ENCODE peak calls at places on chromosomes 11 and 22, in six cellular contexts. H is suprapubic skin, I is mucosa of descending colon, W is cardiac muscle cell, J is GM23338, X is fibroblast of the aortic adventitia. L is an unnamed sample.

GRCh38 chr11:73283316-73284035 is 11.3 kb downstream of the P2RY6 start:
- DNase-seq in H (no peak), I (no peak), W (no peak), J (no peak), X (no peak), L (no peak)

GRCh38 chr22:47822459-47822858 is 1060.0 kb downstream of the TBC1D22A start:
- DNase-seq in H (no peak), I (no peak), W (no peak), J (no peak), X (no peak), L (no peak)

GRCh38 chr22:43734370-43735005 is 77.6 kb downstream of the EFCAB6 start:
- DNase-seq in H (no peak), I (no peak), W (no peak), J (no peak), X (no peak), L (no peak)

GRCh38 chr11:85967457-85967856 is 101.4 kb downstream of the PICALM start:
- DNase-seq in H (no peak), I (no peak), W (no peak), J (no peak), X (no peak), L (no peak)

GRCh38 chr11:131248588-131248987 is 121.8 kb upstream of the NTM start:
- DNase-seq in H (no peak), I (no peak), W (peak), J (no peak), X (no peak), L (peak)

GRCh38 chr11:26286472-26287066 is 45.4 kb upstream of the ANO3 start:
- DNase-seq in H (no peak), I (no peak), W (peak), J (peak), X (peak), L (peak)

GRCh38 chr11:7655253-7656217 is 17.8 kb downstream of the CYB5R2 start:
- DNase-seq in H (no peak), I (no peak), W (no peak), J (no peak), X (no peak), L (no peak)

GRCh38 chr11:30823119-30823518 is 237.0 kb upstream of the MPPED2 start:
- DNase-seq in H (no peak), I (no peak), W (no peak), J (no peak), X (no peak), L (no peak)

GRCh38 chr22:48222742-48223487 is 1460.5 kb downstream of the TBC1D22A start:
- DNase-seq in H (no peak), I (no peak), W (no peak), J (no peak), X (no peak), L (no peak)

GRCh38 chr11:70667767-70668166 is 269.4 kb downstream of the CTTN start:
- DNase-seq in H (no peak), I (no peak), W (no peak), J (no peak), X (no peak), L (no peak)

GRCh38 chr11:133011604-133012003 is 520.7 kb downstream of the OPCML start:
- DNase-seq in H (no peak), I (no peak), W (no peak), J (no peak), X (no peak), L (no peak)

GRCh38 chr11:19891050-19891449 is 178.4 kb downstream of the NAV2 start:
- DNase-seq in H (no peak), I (no peak), W (no peak), J (no peak), X (no peak), L (no peak)

GRCh38 chr11:121556937-121557336 is 104.2 kb upstream of the SORL1-AS1 start:
- DNase-seq in H (no peak), I (no peak), W (no peak), J (no peak), X (no peak), L (no peak)

GRCh38 chr22:46547883-46548244 is 10.4 kb upstream of the CELSR1 start:
- DNase-seq in H (no peak), I (no peak), W (peak), J (no peak), X (peak), L (peak)

DNA sequence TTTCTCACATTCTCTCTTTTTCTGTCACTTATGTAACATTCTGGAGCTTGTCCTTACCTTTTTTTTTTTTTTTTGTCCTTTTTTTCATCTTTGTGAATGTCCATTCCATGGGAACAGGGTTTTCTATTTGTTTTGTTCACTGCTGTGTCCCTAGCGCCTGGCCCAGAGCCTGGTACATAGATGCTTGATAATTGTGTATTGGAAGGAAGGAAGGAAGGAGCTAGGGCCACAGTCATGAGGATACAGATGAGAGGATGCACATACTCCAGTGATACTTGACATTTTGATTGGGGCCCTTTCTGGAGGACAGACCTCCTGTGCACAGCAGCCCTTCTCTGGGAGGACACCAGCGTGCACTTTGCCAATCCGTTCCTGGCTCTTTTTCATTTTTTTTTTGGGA is 68.9 kb downstream of the KIAA1671 start:
- DNase-seq in H (no peak), I (no peak), W (no peak), J (no peak), X (no peak), L (no peak)
- TF ChIP-seq CTCF in H (no peak), I (no peak), W (no peak), J (no peak), X (no peak), L (no peak)

GRCh38 chr11:13486926-13487660 is 8.7 kb downstream of the PTH start:
- DNase-seq in H (no peak), I (peak), W (peak), J (peak), X (peak), L (peak)

GRCh38 chr11:13487661-13488030 is 8.2 kb downstream of the PTH start:
- DNase-seq in H (no peak), I (no peak), W (peak), J (peak), X (peak), L (peak)
- H3K4me3 ChIP-seq in H (no peak), I (no peak), W (no peak), J (peak), X (no peak), L (no peak)

GRCh38 chr11:117691501-117691900 is 105.5 kb downstream of the DSCAML1 start:
- DNase-seq in H (no peak), I (no peak), W (no peak), J (no peak), X (no peak), L (no peak)
- TF ChIP-seq CTCF in H (no peak), I (no peak), W (no peak), J (no peak), X (no peak), L (no peak)

DNA sequence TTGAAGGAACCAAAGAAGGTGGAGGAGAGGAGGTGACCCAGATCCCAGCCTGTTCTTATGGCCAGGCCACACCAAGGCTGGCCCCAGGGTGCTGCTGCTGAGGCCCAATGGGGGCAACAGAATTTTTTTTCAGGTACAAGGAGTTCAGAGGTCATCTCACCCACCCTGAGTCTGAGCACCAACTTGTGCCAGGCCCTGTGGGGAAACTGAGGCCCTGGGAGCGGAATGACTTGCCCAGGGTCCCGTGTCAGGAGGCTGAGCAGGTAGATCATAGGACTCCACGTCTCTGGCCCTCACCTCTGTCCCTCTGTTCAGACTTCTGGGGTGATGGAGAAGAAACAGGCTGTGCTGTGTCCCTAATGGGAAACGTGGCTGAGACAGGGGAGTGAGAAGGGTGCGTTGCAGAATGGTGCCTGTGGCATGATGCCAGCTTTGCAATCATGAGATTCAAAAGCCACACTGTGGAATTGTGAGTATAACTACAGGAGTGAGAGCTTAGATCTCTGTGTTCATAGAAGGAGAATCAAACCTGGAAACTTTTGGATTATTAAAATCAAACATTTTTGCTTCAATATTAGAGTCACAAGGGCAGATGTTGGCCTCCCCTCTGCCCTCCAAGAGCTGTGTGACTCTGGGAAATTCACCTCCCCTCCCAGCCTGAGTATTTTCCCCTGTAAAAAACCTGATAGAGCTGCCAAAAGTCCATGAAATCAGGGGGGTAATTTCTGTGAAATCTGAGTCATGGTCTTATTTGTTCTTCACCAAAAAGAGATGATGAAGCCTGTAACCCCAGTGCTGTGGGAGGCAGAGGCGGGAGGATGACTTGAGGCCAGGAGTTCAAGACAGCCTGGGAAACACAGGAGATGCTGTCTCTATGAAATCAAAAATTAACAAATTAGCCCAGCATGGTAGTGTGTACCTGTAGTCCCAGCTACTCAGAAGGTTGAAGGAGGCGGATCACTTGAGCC is 874 bp downstream of the APOL1 start:
- DNase-seq in H (no peak), I (no peak), W (peak), J (no peak), X (peak), L (peak)
- H3K4me3 ChIP-seq in H (peak), I (no peak), W (no peak), J (no peak), X (peak), L (peak)